ENCODE peak calls at places on chromosomes 13 and 19, in six cellular contexts. One of them, this sample, is unnamed.

GRCh38 chr19:10817291-10818038 is 18.5 kb downstream of the TMED1 start:
- DNase-seq in stimulated activated CD4-positive, alpha-beta T cell treated with anti-CD3 and anti-CD28 coated beads, Interleukin-1b, Interleukin-23, amount 100 ng/mL, for 48 hours: no peak
- DNase-seq in putamen: no peak
- DNase-seq in AG08395: peak
- DNase-seq in cardiac muscle cell: peak
- DNase-seq in HEK293T: no peak
- DNase-seq in this sample: no peak

GRCh38 chr13:61410669-61411297 is 4.9 kb downstream of the PCDH20 start:
- DNase-seq in cardiac muscle cell: peak
- DNase-seq in putamen: no peak
- DNase-seq in stimulated activated CD4-positive, alpha-beta T cell treated with anti-CD3 and anti-CD28 coated beads, Interleukin-1b, Interleukin-23, amount 100 ng/mL, for 48 hours: no peak
- DNase-seq in HEK293T: peak
- DNase-seq in AG08395: peak
- DNase-seq in this sample: peak

GRCh38 chr19:7859766-7860165 is 14.4 kb downstream of the PRR36 start:
- DNase-seq in cardiac muscle cell: no peak
- DNase-seq in stimulated activated CD4-positive, alpha-beta T cell treated with anti-CD3 and anti-CD28 coated beads, Interleukin-1b, Interleukin-23, amount 100 ng/mL, for 48 hours: no peak
- DNase-seq in HEK293T: no peak
- DNase-seq in AG08395: no peak
- DNase-seq in putamen: no peak
- DNase-seq in this sample: no peak

GRCh38 chr19:310141-310651 is 19.0 kb upstream of the PLPP2 start:
- DNase-seq in putamen: no peak
- DNase-seq in AG08395: no peak
- DNase-seq in stimulated activated CD4-positive, alpha-beta T cell treated with anti-CD3 and anti-CD28 coated beads, Interleukin-1b, Interleukin-23, amount 100 ng/mL, for 48 hours: no peak
- DNase-seq in HEK293T: no peak
- DNase-seq in cardiac muscle cell: no peak
- DNase-seq in this sample: no peak

GRCh38 chr19:33914599-33914998 is 117.9 kb downstream of the KCTD15 start:
- DNase-seq in AG08395: no peak
- DNase-seq in stimulated activated CD4-positive, alpha-beta T cell treated with anti-CD3 and anti-CD28 coated beads, Interleukin-1b, Interleukin-23, amount 100 ng/mL, for 48 hours: no peak
- DNase-seq in HEK293T: no peak
- DNase-seq in cardiac muscle cell: no peak
- DNase-seq in putamen: no peak
- DNase-seq in this sample: no peak

GRCh38 chr19:51417807-51418152 is 338 bp upstream of the SIGLEC10 start:
- DNase-seq in stimulated activated CD4-positive, alpha-beta T cell treated with anti-CD3 and anti-CD28 coated beads, Interleukin-1b, Interleukin-23, amount 100 ng/mL, for 48 hours: no peak
- DNase-seq in AG08395: no peak
- DNase-seq in cardiac muscle cell: no peak
- DNase-seq in putamen: no peak
- DNase-seq in HEK293T: no peak
- DNase-seq in this sample: no peak

GRCh38 chr19:42191855-42192254 is 25.6 kb downstream of the DEDD2 start:
- DNase-seq in cardiac muscle cell: peak
- DNase-seq in HEK293T: no peak
- DNase-seq in stimulated activated CD4-positive, alpha-beta T cell treated with anti-CD3 and anti-CD28 coated beads, Interleukin-1b, Interleukin-23, amount 100 ng/mL, for 48 hours: peak
- DNase-seq in AG08395: peak
- DNase-seq in putamen: no peak
- DNase-seq in this sample: peak

GRCh38 chr19:56705939-56706338 is 34.4 kb upstream of the ZNF835 start:
- DNase-seq in HEK293T: no peak
- DNase-seq in putamen: no peak
- DNase-seq in stimulated activated CD4-positive, alpha-beta T cell treated with anti-CD3 and anti-CD28 coated beads, Interleukin-1b, Interleukin-23, amount 100 ng/mL, for 48 hours: no peak
- DNase-seq in AG08395: no peak
- DNase-seq in cardiac muscle cell: no peak
- DNase-seq in this sample: no peak

GRCh38 chr13:75197803-75198202 is 284.2 kb downstream of the TBC1D4 start:
- DNase-seq in stimulated activated CD4-positive, alpha-beta T cell treated with anti-CD3 and anti-CD28 coated beads, Interleukin-1b, Interleukin-23, amount 100 ng/mL, for 48 hours: no peak
- DNase-seq in AG08395: no peak
- DNase-seq in putamen: no peak
- DNase-seq in cardiac muscle cell: peak
- DNase-seq in HEK293T: no peak
- DNase-seq in this sample: no peak

GRCh38 chr19:20863176-20863575 is 59.9 kb upstream of the ZNF85 start:
- DNase-seq in putamen: no peak
- DNase-seq in HEK293T: no peak
- DNase-seq in AG08395: no peak
- DNase-seq in stimulated activated CD4-positive, alpha-beta T cell treated with anti-CD3 and anti-CD28 coated beads, Interleukin-1b, Interleukin-23, amount 100 ng/mL, for 48 hours: no peak
- DNase-seq in cardiac muscle cell: no peak
- DNase-seq in this sample: no peak

GRCh38 chr19:37893845-37894575 is 12.4 kb downstream of the WDR87 start:
- DNase-seq in HEK293T: no peak
- DNase-seq in AG08395: no peak
- DNase-seq in cardiac muscle cell: no peak
- DNase-seq in stimulated activated CD4-positive, alpha-beta T cell treated with anti-CD3 and anti-CD28 coated beads, Interleukin-1b, Interleukin-23, amount 100 ng/mL, for 48 hours: no peak
- DNase-seq in putamen: no peak
- DNase-seq in this sample: no peak

GRCh38 chr13:100290165-100290801 is 201.4 kb downstream of the PCCA start:
- DNase-seq in stimulated activated CD4-positive, alpha-beta T cell treated with anti-CD3 and anti-CD28 coated beads, Interleukin-1b, Interleukin-23, amount 100 ng/mL, for 48 hours: no peak
- DNase-seq in AG08395: no peak
- DNase-seq in cardiac muscle cell: peak
- DNase-seq in putamen: no peak
- DNase-seq in HEK293T: no peak
- DNase-seq in this sample: no peak

GRCh38 chr13:51981355-51981754 is 29.9 kb downstream of the ATP7B start:
- DNase-seq in putamen: no peak
- DNase-seq in cardiac muscle cell: peak
- DNase-seq in AG08395: no peak
- DNase-seq in stimulated activated CD4-positive, alpha-beta T cell treated with anti-CD3 and anti-CD28 coated beads, Interleukin-1b, Interleukin-23, amount 100 ng/mL, for 48 hours: no peak
- DNase-seq in HEK293T: no peak
- DNase-seq in this sample: no peak

GRCh38 chr13:77222909-77223308 is 104.0 kb downstream of the MYCBP2 start:
- DNase-seq in putamen: no peak
- DNase-seq in stimulated activated CD4-positive, alpha-beta T cell treated with anti-CD3 and anti-CD28 coated beads, Interleukin-1b, Interleukin-23, amount 100 ng/mL, for 48 hours: no peak
- DNase-seq in cardiac muscle cell: no peak
- DNase-seq in HEK293T: no peak
- DNase-seq in AG08395: no peak
- DNase-seq in this sample: no peak

GRCh38 chr13:50149932-50150331 is 134.7 kb downstream of the KCNRG start:
- DNase-seq in cardiac muscle cell: peak
- DNase-seq in stimulated activated CD4-positive, alpha-beta T cell treated with anti-CD3 and anti-CD28 coated beads, Interleukin-1b, Interleukin-23, amount 100 ng/mL, for 48 hours: no peak
- DNase-seq in HEK293T: no peak
- DNase-seq in AG08395: no peak
- DNase-seq in putamen: no peak
- DNase-seq in this sample: no peak

GRCh38 chr13:34627499-34627898 is 314.6 kb upstream of the NBEA start:
- DNase-seq in HEK293T: no peak
- DNase-seq in putamen: no peak
- DNase-seq in AG08395: no peak
- DNase-seq in stimulated activated CD4-positive, alpha-beta T cell treated with anti-CD3 and anti-CD28 coated beads, Interleukin-1b, Interleukin-23, amount 100 ng/mL, for 48 hours: no peak
- DNase-seq in cardiac muscle cell: no peak
- DNase-seq in this sample: no peak

GRCh38 chr19:7783991-7784421 is 21.0 kb downstream of the CLEC4M start:
- DNase-seq in putamen: no peak
- DNase-seq in AG08395: peak
- DNase-seq in HEK293T: no peak
- DNase-seq in cardiac muscle cell: peak
- DNase-seq in stimulated activated CD4-positive, alpha-beta T cell treated with anti-CD3 and anti-CD28 coated beads, Interleukin-1b, Interleukin-23, amount 100 ng/mL, for 48 hours: no peak
- DNase-seq in this sample: no peak